ENCODE peak calls at places on chromosomes 4 and X, in seven cellular contexts. N is lower lobe of right lung; E is breast epithelium; I is PC-3; Y is fibroblast of lung; B is upper lobe of right lung; T is CD8-positive, alpha-beta T cell. L is an unnamed sample. For H3K4me1, the result is how much of the 10 kb centered on the place peaks cover.

GRCh38 chrX:72048515-72049455 is 82.9 kb downstream of the RTL5 start:
- DNase-seq in B (no peak), T (no peak), I (peak), N (no peak), E (no peak), Y (no peak), L (peak)

GRCh38 chr4:185965456-185966384 is 103.2 kb upstream of the TLR3 start:
- DNase-seq in T (no peak), B (no peak), E (no peak), I (no peak), N (no peak), Y (no peak), L (no peak)

GRCh38 chr4:184446132-184446531 is 28.2 kb downstream of the IRF2 start:
- DNase-seq in I (no peak), Y (no peak), E (no peak), N (no peak), B (no peak), T (no peak), L (no peak)

GRCh38 chr4:99058228-99058627 is 30.4 kb downstream of the ADH5 start:
- DNase-seq in B (no peak), N (no peak), E (no peak), T (no peak), Y (no peak), I (no peak), L (no peak)

GRCh38 chr4:76892001-76892400 is 5.9 kb downstream of the SOWAHB start:
- DNase-seq in B (no peak), T (no peak), N (no peak), I (no peak), Y (peak), E (no peak), L (no peak)

GRCh38 chr4:161893566-161893965 is 270.2 kb downstream of the FSTL5 start:
- DNase-seq in N (no peak), T (no peak), Y (no peak), E (no peak), I (no peak), B (no peak), L (no peak)

GRCh38 chr4:4761128-4761991 is 98.1 kb upstream of the MSX1 start:
- DNase-seq in N (no peak), Y (no peak), I (no peak), T (no peak), B (peak), E (no peak), L (no peak)

GRCh38 chr4:78922207-78922606 is 17.0 kb downstream of the PAQR3 start:
- DNase-seq in I (no peak), N (no peak), T (no peak), E (no peak), Y (peak), B (no peak), L (no peak)

GRCh38 chr4:169225812-169226211 is 44.9 kb downstream of the SH3RF1 start:
- DNase-seq in I (peak), N (no peak), B (no peak), E (no peak), T (no peak), Y (peak), L (no peak)

GRCh38 chr4:139767168-139767567 is 101.5 kb downstream of the MGST2 start:
- DNase-seq in T (no peak), E (no peak), Y (peak), I (no peak), N (no peak), B (no peak), L (no peak)
- H3K4me1 ChIP-seq in T (under half), E (under half), Y (under half), I (under half), N (under half), B (under half), L (under half)

GRCh38 chr4:125520258-125520990 is 205.7 kb downstream of the FAT4 start:
- DNase-seq in N (no peak), Y (peak), E (no peak), I (no peak), T (no peak), B (no peak), L (no peak)
- H3K27ac ChIP-seq in N (no peak), Y (no peak), E (no peak), I (no peak), T (no peak), B (no peak), L (no peak)

DNA sequence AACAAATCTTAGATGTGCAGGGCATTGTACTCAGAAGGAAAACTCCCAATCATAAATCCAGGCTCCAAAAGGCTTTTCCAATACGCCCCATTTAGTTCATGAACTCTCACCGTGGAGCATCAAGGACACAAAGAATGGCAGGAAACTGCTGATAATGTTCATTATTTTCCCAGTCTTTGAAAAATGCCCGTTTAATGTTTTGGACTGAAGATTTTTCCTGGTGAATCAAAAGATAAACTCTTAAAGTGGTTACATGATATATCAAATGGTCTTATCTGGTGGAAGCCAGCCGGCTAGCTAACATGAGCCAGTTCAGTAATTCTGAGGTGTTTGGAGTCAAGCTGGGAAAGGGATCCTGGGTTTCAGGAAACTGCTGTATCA is 62.1 kb upstream of the AP1S2 start:
- DNase-seq in E (no peak), T (no peak), Y (peak), I (no peak), B (no peak), N (no peak), L (no peak)
- H3K4me1 ChIP-seq in E (under half), T (under half), Y (under half), I (under half), B (under half), N (under half), L (under half)

GRCh38 chr4:7905461-7905915 is 34.2 kb downstream of the AFAP1 start:
- DNase-seq in I (no peak), E (no peak), T (no peak), B (no peak), N (no peak), Y (peak), L (peak)

GRCh38 chr4:7904108-7904516 is 35.5 kb downstream of the AFAP1 start:
- DNase-seq in T (no peak), B (no peak), E (no peak), Y (peak), N (no peak), I (no peak), L (no peak)

GRCh38 chr4:7904942-7905341 is 34.7 kb downstream of the AFAP1 start:
- DNase-seq in E (no peak), Y (peak), B (no peak), I (no peak), T (no peak), N (no peak), L (no peak)

GRCh38 chr4:7907142-7907541 is 32.5 kb downstream of the AFAP1 start:
- DNase-seq in E (no peak), I (no peak), Y (no peak), N (no peak), B (no peak), T (no peak), L (no peak)

DNA sequence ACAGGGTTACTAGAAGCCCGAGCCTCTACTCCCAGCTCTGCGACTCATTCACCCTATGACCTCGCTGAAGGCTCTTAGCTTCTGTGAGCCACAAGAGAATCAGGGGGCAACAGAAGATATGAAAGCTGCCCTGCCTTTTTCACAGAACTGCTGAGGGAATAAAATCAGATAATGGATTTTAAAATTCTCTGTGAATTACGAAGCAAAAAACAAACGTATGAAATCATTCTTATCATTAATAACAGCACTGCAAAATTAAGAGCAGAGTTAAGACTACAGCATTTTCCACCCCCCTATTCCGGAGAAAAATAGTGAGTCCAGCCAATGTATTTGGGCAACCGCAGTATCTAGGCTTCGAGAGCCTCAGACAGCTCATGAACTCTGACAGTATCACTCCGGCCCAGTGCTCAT is 33.5 kb downstream of the AFAP1 start:
- DNase-seq in E (no peak), B (no peak), N (no peak), T (no peak), I (no peak), Y (peak), L (no peak)
- H3K27ac ChIP-seq in E (peak), B (no peak), N (peak), T (no peak), I (no peak), Y (peak), L (peak)

GRCh38 chr4:150971901-150972300 is 43.2 kb downstream of the LRBA start:
- DNase-seq in T (no peak), N (no peak), Y (no peak), B (no peak), I (no peak), E (no peak), L (no peak)
- H3K4me1 ChIP-seq in T (under half), N (under half), Y (under half), B (under half), I (under half), E (under half), L (under half)

GRCh38 chr4:41525129-41525528 is 12.8 kb upstream of the LIMCH1 start:
- DNase-seq in I (no peak), T (no peak), B (no peak), E (no peak), Y (peak), N (no peak), L (no peak)
- H3K27ac ChIP-seq in I (no peak), T (no peak), B (no peak), E (no peak), Y (no peak), N (no peak), L (no peak)

GRCh38 chrX:120271218-120271617 is 20.6 kb downstream of the ZBTB33 start:
- DNase-seq in N (no peak), B (no peak), Y (no peak), I (peak), E (no peak), T (no peak), L (no peak)
- H3K4me1 ChIP-seq in N (under half), B (under half), Y (under half), I (under half), E (under half), T (under half), L (under half)

DNA sequence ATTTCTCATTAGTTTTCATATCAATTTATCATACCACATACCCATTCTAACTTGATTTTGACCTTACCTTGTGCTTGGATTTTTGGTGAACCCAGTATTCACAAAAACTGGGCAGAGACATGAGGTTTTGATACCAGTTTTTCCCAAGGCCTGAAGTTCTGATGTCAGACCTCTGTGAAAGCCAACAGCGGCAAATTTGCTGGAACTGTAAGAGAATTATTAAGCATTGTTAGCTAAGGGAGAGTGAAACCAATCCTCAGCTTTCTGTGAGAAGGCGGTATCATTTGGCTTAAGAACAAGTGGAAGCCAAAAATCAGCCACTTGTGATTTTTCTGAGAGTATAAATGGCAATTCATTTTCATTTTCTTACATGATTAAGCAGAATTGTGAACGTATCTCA is 8.9 kb downstream of the HSD17B13 start:
- DNase-seq in I (no peak), T (no peak), Y (no peak), B (no peak), N (no peak), E (no peak), L (no peak)
- H3K27ac ChIP-seq in I (no peak), T (no peak), Y (no peak), B (no peak), N (no peak), E (no peak), L (no peak)

DNA sequence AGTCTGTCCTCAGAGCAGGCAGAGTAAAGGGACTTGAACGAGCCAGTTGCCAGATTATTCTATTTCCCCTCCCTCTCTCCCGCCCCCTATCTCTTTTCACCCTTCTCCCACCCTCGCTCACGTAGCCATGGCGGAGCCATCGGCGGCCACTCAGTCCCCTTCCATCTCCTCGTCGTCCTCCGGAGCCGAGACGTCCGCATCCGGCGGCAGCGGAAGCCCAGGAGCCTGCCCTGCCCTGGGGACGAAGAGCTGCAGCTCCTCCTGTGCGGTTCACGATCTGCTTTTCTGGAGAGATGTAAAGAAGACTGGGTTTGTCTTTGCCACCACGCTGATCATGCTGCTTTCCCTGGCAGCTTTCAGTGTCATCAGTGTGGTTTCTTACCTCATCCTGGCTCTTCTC is 106.2 kb upstream of the SMAD1 start:
- DNase-seq in I (no peak), Y (no peak), N (no peak), E (no peak), B (no peak), T (no peak), L (no peak)
- H3K4me1 ChIP-seq in I (under half), Y (under half), N (under half), E (under half), B (under half), T (under half), L (under half)